ENCODE peak calls at places on chromosome 7, in six cellular contexts. Q, E, X, V, K and W are unnamed samples.

GRCh38 chr7:157541796-157542668 is 205.2 kb downstream of the DNAJB6 start:
- DNase-seq in Q (no peak), E (no peak), X (no peak), V (no peak), K (no peak), W (no peak)

GRCh38 chr7:139047970-139048369 is 12.1 kb upstream of the ZC3HAV1L start:
- DNase-seq in Q (no peak), E (no peak), X (no peak), V (no peak), K (no peak), W (no peak)

GRCh38 chr7:38318803-38319416 is 45.5 kb upstream of the TARP start:
- DNase-seq in Q (peak; percentile 76), E (no peak), X (peak; percentile 74), V (no peak), K (peak; percentile 27), W (no peak)

GRCh38 chr7:73560035-73560835 is 2.7 kb upstream of the BCL7B start:
- DNase-seq in Q (peak; percentile 47), E (no peak), X (no peak), V (no peak), K (no peak), W (no peak)

GRCh38 chr7:142828101-142828500 is 26.8 kb upstream of the EPHB6 start:
- DNase-seq in Q (no peak), E (no peak), X (no peak), V (no peak), K (no peak), W (no peak)

GRCh38 chr7:24812313-24812945 is 55.2 kb upstream of the GSDME start:
- DNase-seq in Q (peak; percentile 76), E (no peak), X (peak; percentile 54), V (peak; percentile 55), K (peak; percentile 61), W (no peak)

GRCh38 chr7:111026301-111026700 is 64.6 kb upstream of the LRRN3 start:
- DNase-seq in Q (no peak), E (no peak), X (no peak), V (no peak), K (no peak), W (no peak)

GRCh38 chr7:130353196-130353595 is 8.6 kb downstream of the CPA5 start:
- DNase-seq in Q (no peak), E (no peak), X (no peak), V (no peak), K (no peak), W (no peak)

GRCh38 chr7:69617364-69617763 is 19.1 kb downstream of the AUTS2 start:
- DNase-seq in Q (no peak), E (no peak), X (no peak), V (no peak), K (no peak), W (no peak)

GRCh38 chr7:11747715-11748485 is 84.1 kb downstream of the THSD7A start:
- DNase-seq in Q (no peak), E (no peak), X (peak; percentile 89), V (no peak), K (no peak), W (no peak)

GRCh38 chr7:148711191-148712102 is 12.7 kb downstream of the CUL1 start:
- DNase-seq in Q (no peak), E (no peak), X (no peak), V (no peak), K (no peak), W (no peak)

GRCh38 chr7:138630059-138630610 is 71.0 kb downstream of the SVOPL start:
- DNase-seq in Q (no peak), E (no peak), X (no peak), V (no peak), K (no peak), W (no peak)

GRCh38 chr7:50742401-50742800 is 40.3 kb downstream of the GRB10 start:
- DNase-seq in Q (no peak), E (no peak), X (no peak), V (no peak), K (no peak), W (no peak)

GRCh38 chr7:98250789-98251188 is 1.2 kb downstream of the TECPR1 start:
- DNase-seq in Q (no peak), E (no peak), X (peak; percentile 35), V (no peak), K (peak; percentile 25), W (peak; percentile 67)

GRCh38 chr7:2527505-2528464 is 8.2 kb downstream of the LFNG start:
- DNase-seq in Q (peak; percentile 82), E (no peak), X (no peak), V (peak; percentile 72), K (peak; percentile 66), W (peak; percentile 72)

GRCh38 chr7:142454862-142455261 is 197.0 kb upstream of the PRSS58 start:
- DNase-seq in Q (no peak), E (no peak), X (no peak), V (no peak), K (no peak), W (no peak)

GRCh38 chr7:15862781-15863165 is 176.3 kb upstream of the MEOX2 start:
- DNase-seq in Q (no peak), E (no peak), X (peak; percentile 37), V (no peak), K (no peak), W (no peak)

GRCh38 chr7:79709574-79710409 is 256.3 kb upstream of the MAGI2 start:
- DNase-seq in Q (no peak), E (no peak), X (peak; percentile 40), V (no peak), K (peak; percentile 15), W (no peak)

GRCh38 chr7:867001-867405 is 9.4 kb upstream of the GET4 start:
- DNase-seq in Q (no peak), E (no peak), X (peak; percentile 92), V (peak; percentile 52), K (peak; percentile 60), W (no peak)

GRCh38 chr7:77537136-77537594 is at the start of gene PTPN12:
- DNase-seq in Q (no peak), E (no peak), X (no peak), V (no peak), K (no peak), W (no peak)

GRCh38 chr7:47578581-47579270 is 3.2 kb downstream of the TNS3 start:
- DNase-seq in Q (peak; percentile 62), E (no peak), X (peak; percentile 45), V (no peak), K (no peak), W (no peak)

GRCh38 chr7:135792866-135793265 is 44.3 kb upstream of the FAM180A start:
- DNase-seq in Q (no peak), E (no peak), X (no peak), V (no peak), K (no peak), W (no peak)

DNA sequence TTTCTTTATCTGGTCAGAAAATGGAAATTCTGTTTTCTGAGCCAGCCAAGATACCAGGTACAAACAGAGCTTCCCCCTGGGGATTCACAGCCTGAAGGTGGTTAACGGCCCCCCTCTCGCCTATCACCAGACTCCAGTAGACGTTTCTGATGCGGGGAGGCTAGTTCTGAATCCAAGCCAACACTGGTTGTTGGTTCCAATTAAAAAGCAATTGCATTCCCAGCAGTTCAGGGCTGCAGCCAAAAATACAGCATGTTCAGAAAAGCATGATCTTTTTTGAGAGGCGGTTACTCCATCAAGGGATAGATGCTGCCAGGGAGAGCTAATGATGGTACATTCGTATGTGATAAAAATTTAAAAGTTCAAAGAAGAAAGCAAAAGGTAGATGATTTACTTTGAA is 480.9 kb downstream of the GALNT17 start:
- DNase-seq in Q (no peak), E (no peak), X (no peak), V (no peak), K (no peak), W (no peak)
- H3K36me3 ChIP-seq in Q (no peaks in the 10 kb centered on the region), E (no peaks in the 10 kb centered on the region), X (no peaks in the 10 kb centered on the region), V (no peaks in the 10 kb centered on the region), K (no peaks in the 10 kb centered on the region), W (no peaks in the 10 kb centered on the region)

GRCh38 chr7:43784030-43785001 is 25.8 kb downstream of the BLVRA start:
- DNase-seq in Q (no peak), E (no peak), X (no peak), V (no peak), K (no peak), W (no peak)
- H3K4me1 ChIP-seq in Q (peaks cover 4% of the 10 kb centered on the region), E (peaks cover 38% of the 10 kb centered on the region), X (no peaks in the 10 kb centered on the region), V (peaks cover 7% of the 10 kb centered on the region), K (peaks cover 10% of the 10 kb centered on the region), W (no peaks in the 10 kb centered on the region)

GRCh38 chr7:100781255-100781654 is 46.1 kb downstream of the EPHB4 start:
- DNase-seq in Q (no peak), E (no peak), X (no peak), V (no peak), K (no peak), W (no peak)
- TF ChIP-seq CTCF in Q (no peak), E (no peak), X (no peak), V (no peak), K (no peak), W (no peak)

DNA sequence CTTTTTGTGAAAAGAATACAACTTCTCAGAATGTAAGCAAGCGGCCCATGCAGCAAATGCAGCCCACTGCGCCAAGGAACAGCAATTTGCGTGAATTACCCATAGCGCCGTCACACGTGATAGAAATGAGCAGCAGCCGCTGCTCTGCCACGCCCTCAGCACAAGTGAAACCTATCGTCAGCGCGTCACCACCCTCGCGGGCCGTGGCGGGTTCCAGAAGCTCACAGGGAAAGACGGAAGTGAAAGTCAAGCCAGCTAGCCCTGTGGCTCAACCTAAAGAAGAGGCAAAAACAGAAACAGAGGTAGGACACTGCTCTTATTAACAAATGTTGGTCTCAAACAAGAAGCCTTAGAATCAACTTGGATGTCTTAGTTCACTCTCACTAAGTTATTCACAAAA is 70.5 kb downstream of the SHH start:
- DNase-seq in Q (no peak), E (no peak), X (no peak), V (no peak), K (peak; percentile 76), W (no peak)
- H3K36me3 ChIP-seq in Q (no peaks in the 10 kb centered on the region), E (peaks cover 97% of the 10 kb centered on the region), X (peaks cover 28% of the 10 kb centered on the region), V (peaks cover 14% of the 10 kb centered on the region), K (no peaks in the 10 kb centered on the region), W (peaks cover 49% of the 10 kb centered on the region)

DNA sequence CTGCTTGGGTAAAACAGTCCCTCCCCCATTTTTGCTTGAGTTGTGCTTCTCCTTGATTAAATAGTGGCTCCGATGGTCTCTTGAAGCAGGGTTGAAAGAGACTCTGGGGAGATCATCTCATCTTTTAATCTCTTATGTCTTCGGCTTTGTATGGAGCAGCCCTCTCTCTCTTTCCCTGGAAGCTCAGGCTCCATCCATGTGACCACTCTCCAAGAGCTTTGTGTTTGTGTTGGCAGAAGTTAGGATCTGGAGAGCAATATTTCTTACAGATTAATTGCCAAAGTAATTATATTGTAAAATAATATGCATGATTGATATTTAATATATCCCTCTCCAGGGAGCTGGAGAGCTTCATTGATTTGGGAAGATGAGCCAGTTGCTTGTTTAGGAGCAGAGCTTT is 76.9 kb downstream of the LRRC4 start:
- DNase-seq in Q (no peak), E (no peak), X (peak; percentile 12), V (no peak), K (no peak), W (no peak)
- H3K4me1 ChIP-seq in Q (no peaks in the 10 kb centered on the region), E (peaks cover 11% of the 10 kb centered on the region), X (peaks cover 13% of the 10 kb centered on the region), V (no peaks in the 10 kb centered on the region), K (no peaks in the 10 kb centered on the region), W (no peaks in the 10 kb centered on the region)